ENCODE peak calls at places on chromosomes 13 and 19, in ten cellular contexts. E is AG04449, C is heart right ventricle, W is AG10803, A is GM12878, O is ascending aorta, F is fibroblast of mammary gland, S is Caco-2, R is PC-3, D is lower lobe of right lung. L is an unnamed sample.
A peak's percentile ranks its signal among the peaks of the same experiment; 100 is the strongest.

GRCh38 chr13:76425930-76426329 is 460.3 kb downstream of the KCTD12 start:
- DNase-seq in D (no peak), W (peak; percentile 66), C (peak; percentile 5), S (no peak), F (peak; percentile 95), E (no peak), A (no peak), O (no peak), R (peak; percentile 11), L (no peak)

GRCh38 chr13:20525601-20526544 is at the start of gene CRYL1:
- DNase-seq in D (peak; percentile 87), O (peak; percentile 66), W (peak; percentile 48), C (peak; percentile 73), S (peak; percentile 56), R (peak; percentile 83), A (peak; percentile 40), E (peak; percentile 9), F (peak; percentile 85), L (peak; percentile 83)

GRCh38 chr13:92225861-92226260 is 827.4 kb downstream of the GPC5 start:
- DNase-seq in D (no peak), S (no peak), A (no peak), R (no peak), W (no peak), E (no peak), F (no peak), O (no peak), C (no peak), L (no peak)

GRCh38 chr13:35292329-35292728 is 184.2 kb downstream of the MAB21L1 start:
- DNase-seq in R (no peak), A (no peak), F (no peak), D (no peak), C (no peak), E (no peak), W (no peak), O (no peak), S (no peak), L (no peak)

GRCh38 chr19:12952488-12953455 is 4.3 kb downstream of the GADD45GIP1 start:
- DNase-seq in A (no peak), C (peak; percentile 35), S (no peak), O (no peak), W (peak; percentile 86), F (peak; percentile 87), E (no peak), R (peak; percentile 60), D (no peak), L (no peak)

GRCh38 chr13:86567119-86567518 is 767.9 kb upstream of the SLITRK6 start:
- DNase-seq in W (no peak), R (peak; percentile 10), S (no peak), A (no peak), D (no peak), C (no peak), O (no peak), F (no peak), E (no peak), L (no peak)

GRCh38 chr13:111183087-111183645 is 68.1 kb downstream of the ARHGEF7 start:
- DNase-seq in D (no peak), F (no peak), S (no peak), A (no peak), E (no peak), O (no peak), W (no peak), C (no peak), R (no peak), L (no peak)

GRCh38 chr19:6216996-6217751 is 62.6 kb downstream of the MLLT1 start:
- DNase-seq in O (no peak), F (no peak), C (peak; percentile 50), W (no peak), R (no peak), A (no peak), S (peak; percentile 54), D (peak; percentile 79), E (no peak), L (no peak)

GRCh38 chr13:96632536-96633320 is 361.5 kb downstream of the OXGR1 start:
- DNase-seq in D (no peak), A (no peak), W (no peak), R (no peak), E (no peak), S (no peak), C (no peak), F (peak; percentile 9), O (no peak), L (no peak)

DNA sequence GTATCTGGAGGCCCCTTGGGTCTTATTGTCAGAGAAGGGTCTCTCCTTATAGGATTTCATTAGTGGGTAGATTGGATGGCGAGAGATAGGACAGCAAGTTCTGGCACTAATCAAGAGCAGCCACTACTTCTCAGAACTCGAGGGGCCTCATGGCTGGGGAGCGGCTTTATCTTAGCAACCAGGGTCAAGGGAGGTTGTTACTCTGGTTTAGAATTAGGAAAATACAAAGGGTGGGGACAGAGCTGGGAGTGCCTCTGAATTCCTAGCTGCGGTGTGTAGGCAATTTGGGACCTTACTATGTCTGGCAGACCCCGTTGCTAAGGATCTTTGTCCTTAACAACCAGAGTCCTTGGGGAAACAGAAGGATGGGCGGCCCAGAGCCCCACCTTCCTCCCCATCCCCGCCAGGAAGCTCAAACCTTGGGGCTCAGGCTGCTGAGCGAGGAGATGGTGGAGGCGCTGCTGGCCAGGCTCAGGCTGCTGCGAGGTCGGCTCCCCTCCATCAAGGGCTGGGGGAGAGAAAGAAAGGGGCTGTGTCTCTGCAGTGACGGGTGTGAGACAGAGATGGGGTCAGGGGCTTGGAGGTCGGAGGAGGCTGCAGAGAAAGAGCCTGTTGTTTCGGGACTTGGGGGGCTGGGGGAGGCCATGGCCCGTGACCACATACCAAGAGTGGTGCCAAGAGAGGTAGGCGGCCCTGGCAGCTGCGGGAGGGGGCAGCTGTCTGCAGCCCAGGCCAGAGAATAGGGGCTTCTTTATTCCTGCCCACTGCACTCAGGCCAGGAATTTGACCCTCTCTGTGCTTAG is 1.1 kb downstream of the PLEKHA4 start:
- DNase-seq in E (no peak), C (no peak), D (no peak), O (no peak), S (peak; percentile 60), R (no peak), W (peak; percentile 33), A (no peak), F (no peak), L (no peak)
- H3K4me3 ChIP-seq in E (peak overlapping the region; percentile 49), C (peak overlapping the region; percentile 51), D (peak overlapping the region; percentile 42), O (peak overlapping the region; percentile 66), S (peak overlapping the region; percentile 21), R (no peak overlapping the region), W (peak overlapping the region; percentile 63), A (no peak overlapping the region), F (peak overlapping the region; percentile 67), L (no peak overlapping the region)

DNA sequence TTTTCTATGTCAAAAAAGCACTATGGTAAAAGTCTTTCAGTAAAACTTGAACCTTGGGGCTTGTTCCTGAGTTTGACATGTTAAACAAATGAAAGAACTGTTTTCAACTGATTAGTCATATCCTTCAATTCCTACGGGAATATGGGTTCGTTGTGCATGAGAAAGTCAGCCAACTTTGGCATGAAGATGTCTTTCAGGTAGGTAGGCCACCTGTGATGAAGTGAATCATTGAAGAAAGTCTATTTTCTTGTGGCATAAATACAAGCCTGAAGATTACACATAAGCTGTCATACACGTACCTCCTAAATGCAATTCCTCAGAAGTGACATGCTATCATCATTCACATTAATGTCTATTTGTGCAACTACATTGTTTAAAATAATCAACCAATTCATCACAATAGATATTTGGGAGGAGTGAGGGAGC is 513.0 kb downstream of the IRS2 start:
- DNase-seq in E (no peak), O (no peak), D (no peak), A (no peak), R (peak; percentile 84), W (peak; percentile 36), C (no peak), F (peak; percentile 88), S (no peak), L (peak; percentile 55)
- H3K4me3 ChIP-seq in E (no peak overlapping the region), O (no peak overlapping the region), D (no peak overlapping the region), A (no peak overlapping the region), R (no peak overlapping the region), W (no peak overlapping the region), C (no peak overlapping the region), F (peak overlapping the region; percentile 39), S (no peak overlapping the region), L (no peak overlapping the region)

DNA sequence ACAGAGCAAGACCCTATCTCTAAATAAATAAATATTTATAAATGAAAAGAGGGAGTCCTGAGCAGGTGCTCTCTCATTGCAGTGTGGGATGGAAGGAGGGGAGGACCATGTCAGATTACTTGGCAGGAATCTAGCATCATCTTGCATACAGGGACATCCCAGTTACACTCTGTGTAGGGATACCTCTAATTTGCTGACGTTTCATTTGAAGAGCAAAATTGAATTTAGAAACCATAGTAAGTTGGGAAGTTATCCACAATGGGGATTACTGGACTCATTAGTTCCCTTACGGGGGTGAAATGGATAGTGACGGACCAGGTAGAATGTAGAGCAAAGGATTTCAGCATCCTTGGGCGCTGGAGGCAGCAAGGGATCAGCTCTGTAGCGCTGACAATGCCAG is 52.1 kb downstream of the ARHGEF18 start:
- DNase-seq in D (no peak), R (no peak), A (no peak), W (no peak), C (no peak), E (no peak), F (no peak), O (no peak), S (no peak), L (no peak)
- H3K4me3 ChIP-seq in D (no peak overlapping the region), R (no peak overlapping the region), A (no peak overlapping the region), W (no peak overlapping the region), C (no peak overlapping the region), E (no peak overlapping the region), F (no peak overlapping the region), O (no peak overlapping the region), S (no peak overlapping the region), L (no peak overlapping the region)

GRCh38 chr13:46388308-46388707 is 1.3 kb upstream of the RUBCNL start:
- DNase-seq in C (no peak), W (no peak), F (no peak), A (no peak), O (no peak), E (no peak), R (no peak), D (no peak), S (no peak), L (no peak)

GRCh38 chr13:46385946-46386345 is 1.1 kb downstream of the RUBCNL start:
- DNase-seq in F (no peak), S (no peak), E (no peak), W (no peak), D (no peak), A (no peak), O (no peak), C (no peak), R (no peak), L (no peak)

GRCh38 chr13:46388846-46389245 is 1.8 kb upstream of the RUBCNL start:
- DNase-seq in W (no peak), F (no peak), D (no peak), R (no peak), E (no peak), C (no peak), O (no peak), S (peak; percentile 47), A (no peak), L (no peak)

GRCh38 chr13:46386996-46387851 is at the start of gene RUBCNL:
- DNase-seq in D (peak; percentile 67), O (no peak), W (peak; percentile 31), S (peak; percentile 79), A (no peak), R (peak; percentile 63), C (no peak), E (no peak), F (peak; percentile 64), L (no peak)

DNA sequence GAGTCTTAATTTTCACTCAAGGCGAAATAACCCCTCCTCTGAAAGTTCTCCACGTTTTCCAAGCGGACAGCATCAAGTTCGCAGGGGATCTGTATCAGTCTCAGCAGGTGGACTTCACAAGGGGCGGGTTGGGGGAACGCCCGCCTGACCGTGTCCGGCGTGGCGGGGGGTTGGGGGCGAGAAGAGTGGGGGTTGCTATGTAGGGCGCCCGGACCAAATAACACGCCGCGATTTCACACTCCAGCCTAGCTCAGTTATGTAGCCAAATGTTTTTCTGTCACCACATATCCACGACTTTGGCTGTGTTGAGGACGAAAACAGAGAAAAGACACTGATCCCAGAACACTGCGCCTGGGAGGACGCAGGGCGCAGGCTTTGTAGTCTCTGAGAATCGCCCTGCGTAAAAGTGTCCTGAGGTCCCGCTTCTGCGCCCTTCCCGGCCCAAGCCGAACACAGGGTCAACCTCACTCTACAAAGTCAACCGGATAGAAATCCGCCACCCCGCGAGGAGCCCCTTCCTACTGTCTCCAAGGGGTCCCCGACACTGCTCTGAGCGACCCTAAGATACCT is 541 bp downstream of the RUBCNL start:
- DNase-seq in S (no peak), F (peak; percentile 31), D (no peak), R (no peak), E (no peak), C (no peak), O (no peak), W (peak; percentile 20), A (no peak), L (no peak)
- H3K4me3 ChIP-seq in S (peak overlapping the region; percentile 53), F (peak overlapping the region; percentile 44), D (peak overlapping the region; percentile 59), R (peak overlapping the region; percentile 70), E (peak overlapping the region; percentile 56), C (peak overlapping the region; percentile 52), O (peak overlapping the region; percentile 73), W (peak overlapping the region; percentile 58), A (peak overlapping the region; percentile 86), L (no peak overlapping the region)

L was measured in Karpas-422.